ENCODE peak calls at places on chromosomes 1 and 21, in ten cellular contexts. K is CD8-positive, alpha-beta T cell; Q is small intestine; Z is breast epithelium; W is esophagus squamous epithelium; B is heart left ventricle; P is CD8-positive, alpha-beta memory T cell; X is tibial nerve; Y is left ventricle myocardium inferior; N is ovary. D is an unnamed sample.

GRCh38 chr1:62391369-62391971 is 45.4 kb upstream of the USP1 start:
- DNase-seq in B (no peak), P (no peak), K (no peak), Y (no peak), X (no peak), Q (no peak), W (no peak), N (no peak), Z (no peak), D (no peak)

GRCh38 chr1:116909511-116910378 is at the start of gene PTGFRN:
- DNase-seq in Z (peak), X (peak), N (peak), Q (peak), P (no peak), Y (peak), B (peak), K (no peak), W (no peak), D (peak)

GRCh38 chr1:29210278-29211085 is 20.3 kb downstream of the MECR start:
- DNase-seq in B (no peak), K (no peak), Q (no peak), W (no peak), X (no peak), Y (no peak), P (no peak), N (no peak), Z (no peak), D (no peak)

GRCh38 chr1:95146637-95147036 is 29.5 kb downstream of the TLCD4 start:
- DNase-seq in W (no peak), Q (no peak), X (no peak), K (no peak), P (no peak), Y (no peak), Z (no peak), N (no peak), B (no peak), D (no peak)

GRCh38 chr1:68321084-68321685 is 88.9 kb upstream of the WLS start:
- DNase-seq in B (peak), X (peak), N (peak), K (no peak), Q (peak), W (no peak), Z (no peak), Y (peak), P (no peak), D (peak)

GRCh38 chr1:210367561-210367960 is 38.9 kb downstream of the HHAT start:
- DNase-seq in W (no peak), B (no peak), K (no peak), Q (no peak), Z (no peak), Y (no peak), N (no peak), P (no peak), X (no peak), D (no peak)

GRCh38 chr1:36321119-36321951 is 2.1 kb downstream of the EVA1B start:
- DNase-seq in N (peak), X (peak), Z (no peak), K (no peak), W (no peak), P (no peak), Y (peak), B (peak), Q (peak), D (no peak)

GRCh38 chr1:227945891-227946623 is 1.7 kb downstream of the WNT9A start:
- DNase-seq in W (no peak), Y (peak), K (no peak), B (peak), N (peak), Q (peak), X (no peak), P (peak), Z (peak), D (peak)

GRCh38 chr1:201714542-201715276 is 114.2 kb upstream of the IPO9 start:
- DNase-seq in Z (peak), X (peak), K (no peak), Q (peak), P (no peak), B (peak), Y (peak), N (peak), W (peak), D (no peak)

GRCh38 chr1:54498383-54499096 is 49.5 kb upstream of the ACOT11 start:
- DNase-seq in K (no peak), X (no peak), Z (no peak), P (no peak), Q (no peak), N (no peak), B (no peak), W (no peak), Y (no peak), D (no peak)

GRCh38 chr1:32074841-32075240 is 2.1 kb downstream of the TMEM39B start:
- DNase-seq in Z (no peak), N (no peak), P (no peak), W (no peak), K (no peak), Q (no peak), B (no peak), X (no peak), Y (no peak), D (no peak)

GRCh38 chr1:113488576-113489177 is 98.4 kb downstream of the MAGI3 start:
- DNase-seq in Q (no peak), X (no peak), Y (no peak), Z (no peak), B (no peak), P (no peak), W (no peak), N (no peak), K (no peak), D (no peak)

GRCh38 chr21:45381036-45381787 is 23.8 kb upstream of the COL18A1 start:
- DNase-seq in Q (no peak), P (peak), Y (peak), W (no peak), X (no peak), B (peak), N (no peak), Z (no peak), K (no peak), D (peak)

GRCh38 chr1:226276077-226276682 is 32.8 kb downstream of the LIN9 start:
- DNase-seq in X (no peak), B (no peak), Q (no peak), N (no peak), W (no peak), P (no peak), K (no peak), Z (no peak), Y (no peak), D (no peak)

GRCh38 chr1:238302646-238303045 is 411.9 kb upstream of the ZP4 start:
- DNase-seq in Y (no peak), K (no peak), B (no peak), W (no peak), Z (no peak), X (no peak), N (no peak), Q (no peak), P (no peak), D (no peak)

GRCh38 chr1:175317309-175317708 is 124.7 kb upstream of the KIAA0040 start:
- DNase-seq in B (no peak), Q (peak), P (no peak), X (peak), N (no peak), Z (no peak), Y (no peak), W (no peak), K (no peak), D (no peak)

GRCh38 chr1:185581961-185582725 is 152.0 kb upstream of the HMCN1 start:
- DNase-seq in P (no peak), N (no peak), K (no peak), X (no peak), Q (no peak), Z (no peak), W (no peak), B (no peak), Y (no peak), D (no peak)

GRCh38 chr1:7046891-7047290 is 261.6 kb downstream of the CAMTA1 start:
- DNase-seq in X (no peak), Y (no peak), B (no peak), Q (no peak), W (no peak), Z (no peak), P (no peak), N (no peak), K (no peak), D (no peak)

GRCh38 chr1:233019083-233019482 is 68.7 kb downstream of the NTPCR start:
- DNase-seq in N (no peak), Q (no peak), Z (no peak), Y (no peak), W (no peak), P (no peak), B (no peak), X (no peak), K (no peak), D (no peak)

GRCh38 chr1:232599178-232600041 is 30.5 kb downstream of the SIPA1L2 start:
- DNase-seq in W (no peak), B (no peak), Q (no peak), Z (no peak), N (no peak), K (no peak), Y (no peak), P (no peak), X (no peak), D (no peak)

GRCh38 chr1:235160395-235160964 is 570 bp downstream of the RBM34 start:
- DNase-seq in Y (no peak), K (no peak), X (no peak), B (no peak), P (no peak), W (no peak), Q (no peak), N (no peak), Z (no peak), D (no peak)

GRCh38 chr1:65458730-65459396 is 38.4 kb downstream of the LEPR start:
- DNase-seq in N (no peak), Z (no peak), B (no peak), Q (no peak), P (no peak), Y (no peak), K (no peak), W (no peak), X (no peak), D (no peak)

GRCh38 chr1:167003711-167004110 is 14.6 kb downstream of the MAEL start:
- DNase-seq in W (no peak), K (no peak), Y (no peak), X (no peak), P (no peak), Z (no peak), N (no peak), B (no peak), Q (no peak), D (no peak)
- H3K27ac ChIP-seq in W (no peak), K (no peak), Y (no peak), X (no peak), P (no peak), Z (no peak), N (no peak), B (no peak), Q (no peak), D (no peak)

DNA sequence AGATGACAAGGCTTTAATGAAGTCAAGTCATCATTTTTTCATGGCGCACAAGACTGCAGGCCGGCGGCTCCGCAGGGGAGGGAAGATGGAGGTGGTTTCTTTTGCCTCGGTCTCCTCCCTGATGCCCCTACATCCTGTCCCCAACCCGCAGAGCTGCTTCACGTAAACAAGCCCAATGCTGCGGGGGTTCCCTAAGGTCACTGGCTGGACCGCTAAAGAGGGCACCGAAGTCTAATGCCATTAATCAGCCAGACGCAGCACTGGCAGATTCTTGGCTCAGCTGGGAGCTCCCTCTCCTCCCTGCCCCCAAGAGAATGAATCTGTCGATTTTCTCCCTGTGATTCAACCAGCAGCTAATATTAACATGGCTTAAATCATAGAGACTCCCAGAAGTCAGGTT is 265.0 kb downstream of the C1orf94 start:
- DNase-seq in N (no peak), B (no peak), W (no peak), Z (no peak), P (no peak), K (no peak), Q (no peak), X (no peak), Y (no peak), D (no peak)
- H3K27ac ChIP-seq in N (no peak), B (no peak), W (no peak), Z (no peak), P (no peak), K (no peak), Q (no peak), X (no peak), Y (no peak), D (no peak)

DNA sequence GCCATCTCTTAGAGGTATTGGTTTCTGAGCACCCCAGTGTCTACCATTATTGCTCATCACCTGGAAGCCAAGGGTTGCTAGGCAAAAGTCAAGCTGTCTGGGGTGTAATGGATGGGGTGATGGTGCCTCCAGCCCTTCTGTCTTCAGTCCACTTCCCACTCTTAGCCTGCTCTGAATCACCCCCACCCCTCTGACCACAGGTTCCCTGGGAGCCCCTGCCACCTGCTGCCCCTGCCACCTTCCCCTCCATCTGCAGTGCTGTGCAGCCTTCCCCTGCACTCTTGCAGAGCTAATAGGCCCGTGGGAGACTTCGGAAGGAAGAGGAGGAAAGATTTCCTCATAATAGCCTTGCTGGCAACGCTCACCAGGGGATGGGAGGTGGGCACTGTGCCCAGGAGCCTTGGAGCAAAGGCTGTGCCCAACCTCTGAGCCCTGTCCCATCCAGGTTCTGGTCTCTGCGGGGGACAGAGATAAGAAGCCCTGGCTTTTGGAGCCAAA is 35.5 kb downstream of the CAPN2 start:
- DNase-seq in B (no peak), Z (no peak), K (no peak), W (no peak), Y (no peak), Q (peak), P (no peak), N (peak), X (no peak), D (peak)
- H3K27ac ChIP-seq in B (peak), Z (peak), K (no peak), W (peak), Y (peak), Q (peak), P (no peak), N (peak), X (peak), D (no peak)

DNA sequence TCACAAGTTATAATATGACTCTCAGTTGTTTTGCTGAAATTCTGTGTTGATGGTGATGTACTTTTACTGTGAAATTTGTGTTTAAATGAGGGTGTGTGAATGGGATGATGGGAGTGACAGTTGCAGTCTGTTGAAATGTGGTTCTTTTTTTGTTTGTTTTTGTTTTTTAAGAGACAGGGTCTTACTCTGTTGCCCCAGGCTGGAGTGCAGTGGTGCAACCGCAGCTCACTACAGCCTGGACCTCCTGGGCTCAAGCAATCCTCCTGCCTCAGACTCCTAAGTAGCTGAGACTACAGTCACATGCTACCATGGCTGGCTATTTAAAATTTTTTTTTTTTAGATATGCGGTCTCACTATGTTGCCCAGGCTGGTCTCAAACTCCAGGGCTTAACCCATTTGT is 7.1 kb downstream of the DDI2 start:
- DNase-seq in X (no peak), Z (no peak), N (no peak), Q (no peak), K (no peak), P (no peak), Y (no peak), B (no peak), W (no peak), D (no peak)
- H3K27ac ChIP-seq in X (no peak), Z (no peak), N (no peak), Q (no peak), K (no peak), P (no peak), Y (no peak), B (no peak), W (no peak), D (no peak)

DNA sequence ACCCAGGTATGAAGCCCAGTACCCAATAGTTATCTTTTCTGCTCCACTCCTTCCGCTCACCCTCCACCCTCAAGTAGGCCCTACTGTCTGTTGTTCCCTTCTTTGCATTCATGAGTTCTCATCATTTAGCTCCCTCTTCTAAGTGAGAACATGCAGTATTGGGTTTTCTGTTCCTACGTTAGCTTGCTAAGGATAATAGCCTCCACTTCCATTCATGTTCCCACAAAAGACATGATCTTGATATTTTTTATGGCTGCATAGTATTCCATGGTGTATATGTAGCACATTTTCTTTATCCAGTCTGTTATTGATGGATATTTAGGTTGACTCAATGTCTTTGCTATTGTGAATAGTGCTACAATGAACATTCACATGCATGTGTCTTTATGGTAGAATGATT is 2.8 kb upstream of the TP53BP2 start:
- DNase-seq in K (no peak), B (no peak), Q (no peak), Z (no peak), N (no peak), X (no peak), Y (no peak), P (no peak), W (no peak), D (no peak)
- H3K27ac ChIP-seq in K (no peak), B (no peak), Q (no peak), Z (peak), N (no peak), X (no peak), Y (no peak), P (no peak), W (no peak), D (no peak)

GRCh38 chr1:183487686-183488442 is 15.6 kb downstream of the SMG7 start:
- DNase-seq in Z (no peak), N (no peak), P (no peak), X (no peak), Q (no peak), B (no peak), Y (no peak), W (no peak), K (no peak), D (no peak)

GRCh38 chr1:183480971-183481431 is 8.7 kb downstream of the SMG7 start:
- DNase-seq in W (no peak), N (no peak), Q (no peak), Z (no peak), B (no peak), Y (no peak), X (no peak), K (no peak), P (no peak), D (no peak)

GRCh38 chr1:183484254-183484653 is 12.0 kb downstream of the SMG7 start:
- DNase-seq in P (no peak), Q (no peak), N (no peak), K (no peak), X (no peak), Y (no peak), Z (no peak), W (no peak), B (no peak), D (no peak)

GRCh38 chr1:183477986-183478781 is 5.9 kb downstream of the SMG7 start:
- DNase-seq in Z (no peak), N (no peak), K (no peak), Y (no peak), P (no peak), Q (no peak), B (no peak), X (no peak), W (no peak), D (no peak)

GRCh38 chr1:183483224-183483623 is 10.9 kb downstream of the SMG7 start:
- DNase-seq in P (no peak), K (no peak), W (no peak), B (no peak), Z (no peak), Y (no peak), Q (no peak), X (no peak), N (no peak), D (no peak)
- H3K27ac ChIP-seq in P (no peak), K (no peak), W (no peak), B (no peak), Z (no peak), Y (no peak), Q (no peak), X (no peak), N (no peak), D (no peak)

DNA sequence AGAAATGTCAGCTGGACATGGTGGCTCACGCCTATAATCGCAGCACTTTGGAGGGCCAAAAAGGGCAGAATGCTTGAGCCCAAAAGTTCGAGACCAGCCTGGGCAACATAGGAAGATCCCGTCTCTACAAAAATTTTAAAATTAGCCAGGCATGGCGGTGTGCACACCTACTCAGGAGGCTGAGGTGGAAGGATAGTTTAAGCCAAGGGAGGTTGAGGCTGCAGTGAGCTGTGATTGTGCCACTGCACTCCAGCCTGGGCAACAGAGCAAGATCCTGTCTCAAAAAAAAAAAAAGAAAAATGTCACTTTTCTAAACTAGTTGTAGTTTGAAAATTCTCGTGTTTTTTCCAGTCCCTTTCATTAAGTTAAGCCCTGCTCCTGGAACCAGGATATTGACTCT is 9.1 kb downstream of the CLSTN1 start:
- DNase-seq in B (no peak), W (no peak), Y (no peak), Z (no peak), X (no peak), Q (no peak), N (no peak), K (no peak), P (no peak), D (no peak)
- H3K27ac ChIP-seq in B (no peak), W (no peak), Y (no peak), Z (no peak), X (no peak), Q (peak), N (no peak), K (no peak), P (no peak), D (no peak)

DNA sequence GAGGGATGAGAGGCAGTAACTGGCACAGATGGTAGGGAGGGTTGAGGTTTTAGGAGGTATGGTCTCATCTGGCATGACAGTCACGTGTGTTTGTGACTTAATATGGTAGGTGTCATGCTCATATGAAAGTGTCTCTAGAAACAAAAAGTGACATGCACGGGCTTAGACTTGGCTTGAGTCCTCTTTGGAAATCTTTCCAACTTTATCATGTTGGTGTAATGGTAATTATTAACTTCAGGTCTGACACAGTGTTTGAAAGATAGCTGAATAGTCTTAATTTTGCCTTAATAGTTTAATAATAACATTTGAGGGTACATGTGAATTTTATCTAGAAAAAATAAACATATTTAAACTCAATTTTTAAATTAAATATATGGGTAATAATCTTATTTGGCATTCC is 218.1 kb downstream of the FMN2 start:
- DNase-seq in P (no peak), N (no peak), Q (no peak), W (no peak), X (no peak), B (no peak), Z (no peak), K (no peak), Y (no peak), D (no peak)
- H3K27ac ChIP-seq in P (no peak), N (no peak), Q (no peak), W (no peak), X (no peak), B (no peak), Z (no peak), K (no peak), Y (no peak), D (no peak)

GRCh38 chr1:155130272-155131006 is 2.8 kb downstream of the EFNA1 start:
- DNase-seq in Z (no peak), Y (no peak), X (no peak), N (no peak), W (no peak), P (no peak), B (no peak), K (no peak), Q (peak), D (no peak)
- H3K27ac ChIP-seq in Z (peak), Y (peak), X (peak), N (no peak), W (peak), P (peak), B (peak), K (no peak), Q (peak), D (peak)

GRCh38 chr21:34799092-34799491 is 130.3 kb downstream of the CLIC6 start:
- DNase-seq in X (no peak), Q (no peak), Z (no peak), N (no peak), K (no peak), W (no peak), Y (no peak), P (no peak), B (no peak), D (no peak)
- H3K27ac ChIP-seq in X (no peak), Q (no peak), Z (peak), N (no peak), K (no peak), W (no peak), Y (no peak), P (no peak), B (no peak), D (no peak)

D was measured in right lobe of liver.